ENCODE peak calls at places on chromosomes 4 and X, in four cellular contexts. Y, S, X and A are unnamed samples.

GRCh38 chrX:24017674-24018073 is 9.3 kb downstream of the KLHL15 start:
- DNase-seq in Y (no peak), S (no peak), X (no peak), A (no peak)

GRCh38 chr4:16259531-16260246 is 33.4 kb upstream of the TAPT1 start:
- DNase-seq in X (no peak), S (no peak), Y (no peak), A (no peak)

GRCh38 chrX:68424719-68425118 is 8.6 kb downstream of the OPHN1 start:
- DNase-seq in X (no peak), Y (no peak), S (no peak), A (no peak)

GRCh38 chrX:44989995-44990770 is 117.2 kb downstream of the KDM6A start:
- DNase-seq in Y (no peak), S (no peak), X (no peak), A (peak; percentile 26)

GRCh38 chr4:141933978-141934377 is 297.6 kb downstream of the IL15 start:
- DNase-seq in S (no peak), X (no peak), Y (no peak), A (no peak)

GRCh38 chr4:102858828-102859464 is 9.8 kb upstream of the CISD2 start:
- DNase-seq in S (no peak), Y (no peak), X (no peak), A (no peak)

GRCh38 chrX:47285762-47286320 is 53.0 kb downstream of the USP11 start:
- DNase-seq in S (no peak), Y (no peak), X (no peak), A (no peak)

GRCh38 chrX:154000051-154000450 is 19.7 kb downstream of the IRAK1 start:
- DNase-seq in S (no peak), X (no peak), Y (no peak), A (peak; percentile 46)

GRCh38 chrX:23317799-23318724 is 16.6 kb upstream of the PTCHD1 start:
- DNase-seq in S (peak; percentile 13), Y (no peak), X (no peak), A (peak; percentile 40)

GRCh38 chrX:14697453-14697852 is 168.1 kb downstream of the GLRA2 start:
- DNase-seq in X (no peak), S (peak; percentile 53), Y (peak; percentile 23), A (peak; percentile 40)

GRCh38 chr4:13268713-13269112 is 215.4 kb downstream of the RAB28 start:
- DNase-seq in S (no peak), Y (no peak), X (no peak), A (no peak)

GRCh38 chr4:13264126-13264525 is 220.0 kb downstream of the RAB28 start:
- DNase-seq in Y (no peak), S (no peak), X (no peak), A (no peak)

GRCh38 chr4:13266687-13267086 is 217.5 kb downstream of the RAB28 start:
- DNase-seq in Y (no peak), X (no peak), S (no peak), A (no peak)

GRCh38 chr4:13267091-13267490 is 217.0 kb downstream of the RAB28 start:
- DNase-seq in Y (no peak), S (no peak), X (no peak), A (no peak)

GRCh38 chr4:13268165-13268564 is 216.0 kb downstream of the RAB28 start:
- DNase-seq in Y (no peak), X (no peak), S (no peak), A (no peak)
- TF ChIP-seq CTCF in Y (no peak), X (no peak), S (no peak), A (no peak)

GRCh38 chr4:2800691-2801596 is 8.1 kb downstream of the SH3BP2 start:
- DNase-seq in S (no peak), X (peak; percentile 41), Y (peak; percentile 92), A (peak; percentile 96)
- TF ChIP-seq MYC in S (no peak), X (no peak), Y (peak; percentile 67), A (no peak)

GRCh38 chrX:42530027-42530426 is 247.9 kb downstream of the PPP1R2C start:
- DNase-seq in X (no peak), S (no peak), Y (no peak), A (no peak)
- TF ChIP-seq CTCF in X (no peak), S (no peak), Y (peak; percentile 4), A (no peak)

GRCh38 chrX:27679281-27679680 is 89.1 kb downstream of the DCAF8L2 start:
- DNase-seq in Y (no peak), S (no peak), X (no peak), A (peak; percentile 1)
- TF ChIP-seq MYC in Y (no peak), S (no peak), X (no peak), A (no peak)

GRCh38 chr4:37665347-37666009 is 20.7 kb downstream of the RELL1 start:
- DNase-seq in S (no peak), Y (no peak), X (no peak), A (no peak)

GRCh38 chr4:37667197-37668100 is 18.7 kb downstream of the RELL1 start:
- DNase-seq in X (no peak), Y (no peak), S (no peak), A (no peak)

GRCh38 chr4:37664696-37665095 is 21.5 kb downstream of the RELL1 start:
- DNase-seq in Y (no peak), S (no peak), X (no peak), A (no peak)

GRCh38 chr4:37663552-37663951 is 22.6 kb downstream of the RELL1 start:
- DNase-seq in X (no peak), Y (peak; percentile 91), S (no peak), A (peak; percentile 37)

GRCh38 chr4:37666625-37667071 is 19.5 kb downstream of the RELL1 start:
- DNase-seq in X (no peak), Y (peak; percentile 61), S (peak; percentile 87), A (peak; percentile 19)
- TF ChIP-seq CTCF in X (no peak), Y (no peak), S (no peak), A (no peak)